ENCODE peak calls at places on chromosomes 16 and 17, in six cellular contexts. One of them, this sample, is unnamed.

GRCh38 chr17:75684924-75685323 is 17.8 kb downstream of the SAP30BP start:
- DNase-seq in activated naive CD4-positive, alpha-beta T cell treated with anti-CD3 and anti-CD28 coated beads for 36 hours: no peak
- DNase-seq in activated CD4-positive, CD25-positive, alpha-beta regulatory T cell: no peak
- DNase-seq in adrenal gland: no peak
- DNase-seq in activated CD4-positive, alpha-beta T cell treated with anti-CD3 and anti-CD28 coated beads, Interleukin-2, amount 10 ng/mL, durations not matched to agents 7 days and 5 days: no peak
- DNase-seq in fibroblast of the conjunctiva: no peak
- DNase-seq in this sample: no peak

GRCh38 chr16:4765511-4766474 is 1.2 kb downstream of the ZNF500 start:
- DNase-seq in adrenal gland: no peak
- DNase-seq in activated CD4-positive, CD25-positive, alpha-beta regulatory T cell: no peak
- DNase-seq in activated CD4-positive, alpha-beta T cell treated with anti-CD3 and anti-CD28 coated beads, Interleukin-2, amount 10 ng/mL, durations not matched to agents 7 days and 5 days: no peak
- DNase-seq in fibroblast of the conjunctiva: no peak
- DNase-seq in activated naive CD4-positive, alpha-beta T cell treated with anti-CD3 and anti-CD28 coated beads for 36 hours: no peak
- DNase-seq in this sample: no peak

GRCh38 chr16:72099377-72099818 is 5.8 kb downstream of the DHX38 start:
- DNase-seq in adrenal gland: peak; percentile 36
- DNase-seq in activated naive CD4-positive, alpha-beta T cell treated with anti-CD3 and anti-CD28 coated beads for 36 hours: peak; percentile 56
- DNase-seq in fibroblast of the conjunctiva: peak; percentile 37
- DNase-seq in activated CD4-positive, alpha-beta T cell treated with anti-CD3 and anti-CD28 coated beads, Interleukin-2, amount 10 ng/mL, durations not matched to agents 7 days and 5 days: peak; percentile 68
- DNase-seq in activated CD4-positive, CD25-positive, alpha-beta regulatory T cell: peak; percentile 13
- DNase-seq in this sample: peak; percentile 64

GRCh38 chr16:56830669-56831068 is 34.3 kb upstream of the SLC12A3 start:
- DNase-seq in fibroblast of the conjunctiva: no peak
- DNase-seq in activated CD4-positive, alpha-beta T cell treated with anti-CD3 and anti-CD28 coated beads, Interleukin-2, amount 10 ng/mL, durations not matched to agents 7 days and 5 days: no peak
- DNase-seq in activated naive CD4-positive, alpha-beta T cell treated with anti-CD3 and anti-CD28 coated beads for 36 hours: no peak
- DNase-seq in activated CD4-positive, CD25-positive, alpha-beta regulatory T cell: no peak
- DNase-seq in adrenal gland: no peak
- DNase-seq in this sample: no peak

GRCh38 chr16:85437161-85438052 is 175.7 kb upstream of the GSE1 start:
- DNase-seq in activated CD4-positive, alpha-beta T cell treated with anti-CD3 and anti-CD28 coated beads, Interleukin-2, amount 10 ng/mL, durations not matched to agents 7 days and 5 days: no peak
- DNase-seq in activated naive CD4-positive, alpha-beta T cell treated with anti-CD3 and anti-CD28 coated beads for 36 hours: no peak
- DNase-seq in adrenal gland: no peak
- DNase-seq in fibroblast of the conjunctiva: peak; percentile 40
- DNase-seq in activated CD4-positive, CD25-positive, alpha-beta regulatory T cell: no peak
- DNase-seq in this sample: no peak

GRCh38 chr16:1403036-1403435 is 11.5 kb downstream of the UNKL start:
- DNase-seq in activated CD4-positive, CD25-positive, alpha-beta regulatory T cell: no peak
- DNase-seq in adrenal gland: no peak
- DNase-seq in activated naive CD4-positive, alpha-beta T cell treated with anti-CD3 and anti-CD28 coated beads for 36 hours: no peak
- DNase-seq in fibroblast of the conjunctiva: no peak
- DNase-seq in activated CD4-positive, alpha-beta T cell treated with anti-CD3 and anti-CD28 coated beads, Interleukin-2, amount 10 ng/mL, durations not matched to agents 7 days and 5 days: no peak
- DNase-seq in this sample: no peak

GRCh38 chr16:3120435-3120834 is 8.0 kb downstream of the ZNF205 start:
- DNase-seq in fibroblast of the conjunctiva: no peak
- DNase-seq in adrenal gland: no peak
- DNase-seq in activated naive CD4-positive, alpha-beta T cell treated with anti-CD3 and anti-CD28 coated beads for 36 hours: no peak
- DNase-seq in activated CD4-positive, CD25-positive, alpha-beta regulatory T cell: no peak
- DNase-seq in activated CD4-positive, alpha-beta T cell treated with anti-CD3 and anti-CD28 coated beads, Interleukin-2, amount 10 ng/mL, durations not matched to agents 7 days and 5 days: no peak
- DNase-seq in this sample: no peak

GRCh38 chr17:19510903-19511302 is 22.8 kb upstream of the SLC47A1 start:
- DNase-seq in fibroblast of the conjunctiva: no peak
- DNase-seq in activated naive CD4-positive, alpha-beta T cell treated with anti-CD3 and anti-CD28 coated beads for 36 hours: no peak
- DNase-seq in activated CD4-positive, CD25-positive, alpha-beta regulatory T cell: no peak
- DNase-seq in activated CD4-positive, alpha-beta T cell treated with anti-CD3 and anti-CD28 coated beads, Interleukin-2, amount 10 ng/mL, durations not matched to agents 7 days and 5 days: no peak
- DNase-seq in adrenal gland: no peak
- DNase-seq in this sample: no peak

GRCh38 chr17:20191066-20191465 is 181.9 kb downstream of the SPECC1 start:
- DNase-seq in adrenal gland: no peak
- DNase-seq in activated CD4-positive, CD25-positive, alpha-beta regulatory T cell: no peak
- DNase-seq in fibroblast of the conjunctiva: peak; percentile 41
- DNase-seq in activated naive CD4-positive, alpha-beta T cell treated with anti-CD3 and anti-CD28 coated beads for 36 hours: no peak
- DNase-seq in activated CD4-positive, alpha-beta T cell treated with anti-CD3 and anti-CD28 coated beads, Interleukin-2, amount 10 ng/mL, durations not matched to agents 7 days and 5 days: no peak
- DNase-seq in this sample: no peak

GRCh38 chr16:35691057-35691456 is 2231.6 kb downstream of the TP53TG3F start:
- DNase-seq in activated naive CD4-positive, alpha-beta T cell treated with anti-CD3 and anti-CD28 coated beads for 36 hours: no peak
- DNase-seq in fibroblast of the conjunctiva: no peak
- DNase-seq in activated CD4-positive, CD25-positive, alpha-beta regulatory T cell: no peak
- DNase-seq in activated CD4-positive, alpha-beta T cell treated with anti-CD3 and anti-CD28 coated beads, Interleukin-2, amount 10 ng/mL, durations not matched to agents 7 days and 5 days: no peak
- DNase-seq in adrenal gland: no peak
- DNase-seq in this sample: no peak

GRCh38 chr16:65950211-65950610 is 416.3 kb upstream of the CDH5 start:
- DNase-seq in activated naive CD4-positive, alpha-beta T cell treated with anti-CD3 and anti-CD28 coated beads for 36 hours: no peak
- DNase-seq in adrenal gland: no peak
- DNase-seq in activated CD4-positive, alpha-beta T cell treated with anti-CD3 and anti-CD28 coated beads, Interleukin-2, amount 10 ng/mL, durations not matched to agents 7 days and 5 days: no peak
- DNase-seq in activated CD4-positive, CD25-positive, alpha-beta regulatory T cell: no peak
- DNase-seq in fibroblast of the conjunctiva: no peak
- DNase-seq in this sample: no peak

GRCh38 chr16:59593256-59593655 is 859.1 kb upstream of the GOT2 start:
- DNase-seq in activated CD4-positive, CD25-positive, alpha-beta regulatory T cell: no peak
- DNase-seq in fibroblast of the conjunctiva: peak; percentile 79
- DNase-seq in activated CD4-positive, alpha-beta T cell treated with anti-CD3 and anti-CD28 coated beads, Interleukin-2, amount 10 ng/mL, durations not matched to agents 7 days and 5 days: no peak
- DNase-seq in adrenal gland: no peak
- DNase-seq in activated naive CD4-positive, alpha-beta T cell treated with anti-CD3 and anti-CD28 coated beads for 36 hours: peak; percentile 5
- DNase-seq in this sample: no peak

GRCh38 chr16:57686577-57686976 is 8.0 kb upstream of the DRC7 start:
- DNase-seq in activated naive CD4-positive, alpha-beta T cell treated with anti-CD3 and anti-CD28 coated beads for 36 hours: no peak
- DNase-seq in fibroblast of the conjunctiva: no peak
- DNase-seq in activated CD4-positive, alpha-beta T cell treated with anti-CD3 and anti-CD28 coated beads, Interleukin-2, amount 10 ng/mL, durations not matched to agents 7 days and 5 days: no peak
- DNase-seq in adrenal gland: no peak
- DNase-seq in activated CD4-positive, CD25-positive, alpha-beta regulatory T cell: no peak
- DNase-seq in this sample: no peak

GRCh38 chr16:23434380-23434779 is 18.6 kb downstream of the COG7 start:
- DNase-seq in adrenal gland: no peak
- DNase-seq in activated CD4-positive, CD25-positive, alpha-beta regulatory T cell: no peak
- DNase-seq in activated CD4-positive, alpha-beta T cell treated with anti-CD3 and anti-CD28 coated beads, Interleukin-2, amount 10 ng/mL, durations not matched to agents 7 days and 5 days: peak; percentile 60
- DNase-seq in activated naive CD4-positive, alpha-beta T cell treated with anti-CD3 and anti-CD28 coated beads for 36 hours: peak; percentile 27
- DNase-seq in fibroblast of the conjunctiva: peak; percentile 67
- DNase-seq in this sample: peak; percentile 24

GRCh38 chr16:8716592-8716991 is 42.2 kb downstream of the ABAT start:
- DNase-seq in activated CD4-positive, alpha-beta T cell treated with anti-CD3 and anti-CD28 coated beads, Interleukin-2, amount 10 ng/mL, durations not matched to agents 7 days and 5 days: no peak
- DNase-seq in fibroblast of the conjunctiva: no peak
- DNase-seq in adrenal gland: no peak
- DNase-seq in activated CD4-positive, CD25-positive, alpha-beta regulatory T cell: no peak
- DNase-seq in activated naive CD4-positive, alpha-beta T cell treated with anti-CD3 and anti-CD28 coated beads for 36 hours: no peak
- DNase-seq in this sample: no peak

GRCh38 chr17:41777579-41778188 is 8.8 kb downstream of the JUP start:
- DNase-seq in activated CD4-positive, alpha-beta T cell treated with anti-CD3 and anti-CD28 coated beads, Interleukin-2, amount 10 ng/mL, durations not matched to agents 7 days and 5 days: no peak
- DNase-seq in fibroblast of the conjunctiva: peak; percentile 78
- DNase-seq in activated CD4-positive, CD25-positive, alpha-beta regulatory T cell: no peak
- DNase-seq in activated naive CD4-positive, alpha-beta T cell treated with anti-CD3 and anti-CD28 coated beads for 36 hours: no peak
- DNase-seq in adrenal gland: peak; percentile 77
- DNase-seq in this sample: no peak

GRCh38 chr16:84052071-84052622 is 9.6 kb upstream of the SLC38A8 start:
- DNase-seq in activated naive CD4-positive, alpha-beta T cell treated with anti-CD3 and anti-CD28 coated beads for 36 hours: no peak
- DNase-seq in activated CD4-positive, alpha-beta T cell treated with anti-CD3 and anti-CD28 coated beads, Interleukin-2, amount 10 ng/mL, durations not matched to agents 7 days and 5 days: no peak
- DNase-seq in adrenal gland: no peak
- DNase-seq in activated CD4-positive, CD25-positive, alpha-beta regulatory T cell: no peak
- DNase-seq in fibroblast of the conjunctiva: no peak
- DNase-seq in this sample: no peak

GRCh38 chr17:29059281-29059680 is 16.3 kb downstream of the PIPOX start:
- DNase-seq in adrenal gland: no peak
- DNase-seq in activated CD4-positive, alpha-beta T cell treated with anti-CD3 and anti-CD28 coated beads, Interleukin-2, amount 10 ng/mL, durations not matched to agents 7 days and 5 days: no peak
- DNase-seq in fibroblast of the conjunctiva: no peak
- DNase-seq in activated naive CD4-positive, alpha-beta T cell treated with anti-CD3 and anti-CD28 coated beads for 36 hours: no peak
- DNase-seq in activated CD4-positive, CD25-positive, alpha-beta regulatory T cell: no peak
- DNase-seq in this sample: no peak

GRCh38 chr17:36592316-36592710 is 634 bp downstream of the DHRS11 start:
- DNase-seq in activated CD4-positive, CD25-positive, alpha-beta regulatory T cell: no peak
- DNase-seq in fibroblast of the conjunctiva: no peak
- DNase-seq in adrenal gland: no peak
- DNase-seq in activated CD4-positive, alpha-beta T cell treated with anti-CD3 and anti-CD28 coated beads, Interleukin-2, amount 10 ng/mL, durations not matched to agents 7 days and 5 days: no peak
- DNase-seq in activated naive CD4-positive, alpha-beta T cell treated with anti-CD3 and anti-CD28 coated beads for 36 hours: no peak
- DNase-seq in this sample: no peak

GRCh38 chr16:80806957-80807356 is 2.6 kb upstream of the CDYL2 start:
- DNase-seq in fibroblast of the conjunctiva: peak; percentile 5
- DNase-seq in activated CD4-positive, alpha-beta T cell treated with anti-CD3 and anti-CD28 coated beads, Interleukin-2, amount 10 ng/mL, durations not matched to agents 7 days and 5 days: peak; percentile 69
- DNase-seq in adrenal gland: no peak
- DNase-seq in activated naive CD4-positive, alpha-beta T cell treated with anti-CD3 and anti-CD28 coated beads for 36 hours: peak; percentile 88
- DNase-seq in activated CD4-positive, CD25-positive, alpha-beta regulatory T cell: no peak
- DNase-seq in this sample: no peak

GRCh38 chr16:71637398-71637797 is 11.4 kb downstream of the MARVELD3 start:
- DNase-seq in activated CD4-positive, alpha-beta T cell treated with anti-CD3 and anti-CD28 coated beads, Interleukin-2, amount 10 ng/mL, durations not matched to agents 7 days and 5 days: no peak
- DNase-seq in adrenal gland: no peak
- DNase-seq in activated CD4-positive, CD25-positive, alpha-beta regulatory T cell: no peak
- DNase-seq in activated naive CD4-positive, alpha-beta T cell treated with anti-CD3 and anti-CD28 coated beads for 36 hours: no peak
- DNase-seq in fibroblast of the conjunctiva: peak; percentile 65
- DNase-seq in this sample: no peak

GRCh38 chr16:31461201-31461920 is 2.1 kb downstream of the ARMC5 start:
- DNase-seq in activated naive CD4-positive, alpha-beta T cell treated with anti-CD3 and anti-CD28 coated beads for 36 hours: no peak
- DNase-seq in activated CD4-positive, alpha-beta T cell treated with anti-CD3 and anti-CD28 coated beads, Interleukin-2, amount 10 ng/mL, durations not matched to agents 7 days and 5 days: no peak
- DNase-seq in fibroblast of the conjunctiva: no peak
- DNase-seq in adrenal gland: no peak
- DNase-seq in activated CD4-positive, CD25-positive, alpha-beta regulatory T cell: no peak
- DNase-seq in this sample: no peak

GRCh38 chr17:83010323-83011200 is 68.8 kb upstream of the METRNL start:
- DNase-seq in activated naive CD4-positive, alpha-beta T cell treated with anti-CD3 and anti-CD28 coated beads for 36 hours: no peak
- DNase-seq in activated CD4-positive, CD25-positive, alpha-beta regulatory T cell: no peak
- DNase-seq in adrenal gland: no peak
- DNase-seq in fibroblast of the conjunctiva: no peak
- DNase-seq in activated CD4-positive, alpha-beta T cell treated with anti-CD3 and anti-CD28 coated beads, Interleukin-2, amount 10 ng/mL, durations not matched to agents 7 days and 5 days: no peak
- DNase-seq in this sample: no peak

GRCh38 chr16:69922200-69922599 is 28.9 kb upstream of the CLEC18A start:
- DNase-seq in activated CD4-positive, CD25-positive, alpha-beta regulatory T cell: no peak
- DNase-seq in adrenal gland: no peak
- DNase-seq in activated CD4-positive, alpha-beta T cell treated with anti-CD3 and anti-CD28 coated beads, Interleukin-2, amount 10 ng/mL, durations not matched to agents 7 days and 5 days: no peak
- DNase-seq in activated naive CD4-positive, alpha-beta T cell treated with anti-CD3 and anti-CD28 coated beads for 36 hours: no peak
- DNase-seq in fibroblast of the conjunctiva: no peak
- DNase-seq in this sample: no peak

GRCh38 chr16:46974352-46974751 is 878 bp upstream of the DNAJA2 start:
- DNase-seq in adrenal gland: no peak
- DNase-seq in fibroblast of the conjunctiva: no peak
- DNase-seq in activated naive CD4-positive, alpha-beta T cell treated with anti-CD3 and anti-CD28 coated beads for 36 hours: peak; percentile 52
- DNase-seq in activated CD4-positive, alpha-beta T cell treated with anti-CD3 and anti-CD28 coated beads, Interleukin-2, amount 10 ng/mL, durations not matched to agents 7 days and 5 days: peak; percentile 48
- DNase-seq in activated CD4-positive, CD25-positive, alpha-beta regulatory T cell: no peak
- DNase-seq in this sample: no peak

GRCh38 chr16:80914379-80915078 is 92.2 kb downstream of the CMC2 start:
- DNase-seq in activated CD4-positive, CD25-positive, alpha-beta regulatory T cell: no peak
- DNase-seq in fibroblast of the conjunctiva: no peak
- DNase-seq in adrenal gland: no peak
- DNase-seq in activated CD4-positive, alpha-beta T cell treated with anti-CD3 and anti-CD28 coated beads, Interleukin-2, amount 10 ng/mL, durations not matched to agents 7 days and 5 days: no peak
- DNase-seq in activated naive CD4-positive, alpha-beta T cell treated with anti-CD3 and anti-CD28 coated beads for 36 hours: no peak
- DNase-seq in this sample: no peak

This sample was measured in DND-41.